ENCODE peak calls at places on chromosome 12, in four cellular contexts. J is T-cell; F is stimulated activated CD4-positive, alpha-beta T cell treated with anti-CD3 and anti-CD28 coated beads, Interleukin-12 subunit alpha, Interleukin-12 subunit beta, amount 100 ng/mL, for 4 hours; N is prostate gland. S is an unnamed sample.

GRCh38 chr12:96487214-96487613 is 2.2 kb upstream of the CFAP54 start:
- DNase-seq in J (no peak), F (no peak), N (no peak), S (peak; percentile 97)

GRCh38 chr12:125203145-125203765 is 138.0 kb downstream of the AACS start:
- DNase-seq in J (no peak), F (no peak), N (no peak), S (peak; percentile 30)

GRCh38 chr12:105721915-105722314 is 391.4 kb downstream of the C12orf75 start:
- DNase-seq in J (no peak), F (no peak), N (no peak), S (peak; percentile 18)

GRCh38 chr12:24649634-24650033 is 299.3 kb downstream of the BCAT1 start:
- DNase-seq in J (no peak), F (no peak), N (no peak), S (peak; percentile 82)

GRCh38 chr12:51536159-51536558 is 54.9 kb upstream of the SCN8A start:
- DNase-seq in J (no peak), F (no peak), N (no peak), S (no peak)

GRCh38 chr12:56996793-56997545 is 9.4 kb downstream of the ZBTB39 start:
- DNase-seq in J (no peak), F (no peak), N (no peak), S (no peak)

GRCh38 chr12:27711312-27711682 is 665 bp downstream of the MRPS35 start:
- DNase-seq in J (no peak), F (no peak), N (no peak), S (peak; percentile 33)

GRCh38 chr12:87085286-87085685 is 829.1 kb upstream of the MGAT4C start:
- DNase-seq in J (no peak), F (no peak), N (no peak), S (no peak)